ENCODE peak calls at places on chromosome 20, in five cellular contexts. D is ovary, U is Peyer's patch, R is AG04449, O is trophoblast cell. X is an unnamed sample.

GRCh38 chr20:41563087-41563486 is 55.1 kb downstream of the CHD6 start:
- DNase-seq in D (no peak), U (no peak), O (no peak), R (no peak), X (no peak)

GRCh38 chr20:14446446-14446845 is 109.0 kb upstream of the FLRT3 start:
- DNase-seq in U (no peak), R (no peak), D (no peak), O (no peak), X (no peak)

GRCh38 chr20:39025883-39026282 is 63.7 kb downstream of the DHX35 start:
- DNase-seq in O (no peak), D (no peak), R (no peak), U (no peak), X (no peak)

GRCh38 chr20:8291873-8292272 is 159.8 kb downstream of the PLCB1 start:
- DNase-seq in D (no peak), R (peak), O (no peak), U (no peak), X (no peak)

GRCh38 chr20:48197034-48197433 is 411.8 kb upstream of the SULF2 start:
- DNase-seq in U (no peak), O (no peak), R (no peak), D (no peak), X (no peak)

GRCh38 chr20:38534756-38535155 is 46.2 kb upstream of the ADIG start:
- DNase-seq in R (no peak), O (no peak), D (no peak), U (no peak), X (no peak)

GRCh38 chr20:51696304-51697118 is 71.7 kb downstream of the ATP9A start:
- DNase-seq in O (no peak), R (no peak), D (no peak), U (no peak), X (no peak)

GRCh38 chr20:38581013-38581412 is at the start of gene ADIG:
- DNase-seq in D (no peak), O (no peak), U (no peak), R (no peak), X (no peak)

GRCh38 chr20:23320317-23320716 is 30.3 kb upstream of the NXT1 start:
- DNase-seq in D (no peak), U (no peak), R (no peak), O (peak), X (no peak)

GRCh38 chr20:54165014-54165413 is 8.8 kb downstream of the CYP24A1 start:
- DNase-seq in D (no peak), O (no peak), R (no peak), U (no peak), X (no peak)

GRCh38 chr20:41734506-41734945 is 116.3 kb upstream of the CHD6 start:
- DNase-seq in D (no peak), U (peak), R (no peak), O (peak), X (no peak)

GRCh38 chr20:38685853-38686473 is 38.3 kb upstream of the SLC32A1 start:
- DNase-seq in O (peak), R (no peak), D (no peak), U (no peak), X (no peak)

GRCh38 chr20:19816386-19816785 is 58.3 kb downstream of the RIN2 start:
- DNase-seq in O (no peak), U (no peak), R (no peak), D (no peak), X (no peak)

GRCh38 chr20:33444797-33445560 is 1.4 kb upstream of the SNTA1 start:
- DNase-seq in U (peak), O (peak), R (no peak), D (no peak), X (no peak)

GRCh38 chr20:15637971-15638754 is 935.1 kb downstream of the KIF16B start:
- DNase-seq in R (no peak), U (no peak), O (no peak), D (no peak), X (no peak)

GRCh38 chr20:33490023-33490933 is at the start of gene CBFA2T2:
- DNase-seq in R (no peak), D (peak), U (peak), O (peak), X (peak)

GRCh38 chr20:52204136-52204535 is 12.6 kb upstream of the ZFP64 start:
- DNase-seq in D (no peak), U (no peak), O (no peak), R (no peak), X (no peak)

DNA sequence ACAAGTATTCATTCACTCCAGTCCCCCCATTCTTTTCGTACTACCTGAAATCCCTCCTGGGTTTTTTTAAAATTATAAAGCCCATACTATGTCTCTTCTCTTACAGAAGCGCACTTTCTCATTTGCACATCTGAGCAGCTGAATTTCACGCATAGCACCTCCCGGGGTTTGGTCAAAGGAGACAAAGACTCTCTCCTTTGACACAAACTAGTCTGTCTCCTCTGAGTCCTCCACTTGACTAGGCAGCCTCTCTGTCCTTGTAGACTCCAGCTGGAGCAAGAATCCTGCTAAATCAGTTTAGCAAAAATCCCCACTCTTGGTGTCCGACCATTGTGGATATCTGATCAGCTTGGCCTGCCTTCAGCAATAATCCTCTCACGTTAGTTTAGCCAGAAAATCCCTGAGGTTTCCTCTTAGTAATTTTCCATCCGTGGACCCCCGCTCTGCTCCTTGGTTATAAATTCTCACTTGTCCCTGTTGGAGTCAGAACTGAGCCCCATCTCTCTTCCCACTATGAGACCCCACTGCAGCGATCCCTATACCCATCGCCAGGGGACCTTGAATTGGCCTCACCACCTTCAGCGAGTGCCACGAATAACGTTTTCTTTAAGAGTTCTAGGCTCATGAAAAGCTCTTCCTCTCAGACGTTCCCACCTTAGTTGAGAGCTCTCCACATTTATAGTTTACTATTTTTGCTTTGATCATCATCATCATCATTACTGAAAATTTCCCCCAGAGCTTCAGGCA is 29.0 kb downstream of the PDYN start:
- DNase-seq in D (no peak), U (no peak), R (no peak), O (no peak), X (no peak)
- H3K4me3 ChIP-seq in D (no peak), U (no peak), R (peak), O (no peak), X (peak)

DNA sequence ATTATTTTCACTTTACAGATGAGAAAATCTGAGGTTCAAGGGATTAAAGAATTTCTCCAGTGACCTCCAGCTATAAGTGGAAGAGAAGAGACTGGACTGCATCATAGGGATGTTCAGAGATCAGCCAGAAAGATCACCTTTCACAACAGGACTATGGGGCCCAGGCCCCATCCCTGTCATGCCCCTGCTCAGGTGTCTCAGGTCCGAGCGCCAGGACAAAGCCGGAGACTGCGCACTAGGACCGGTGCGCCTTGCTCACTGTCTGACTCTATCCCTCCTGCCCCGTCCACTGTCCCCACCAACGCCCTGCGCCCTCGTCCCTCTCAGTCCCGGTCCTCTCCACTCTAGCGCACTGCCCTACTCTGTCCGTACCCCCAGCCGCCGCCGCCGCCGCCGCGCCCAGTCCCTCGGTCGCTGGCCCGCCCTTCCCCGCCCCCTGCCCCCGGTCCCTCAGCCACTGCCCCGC is 548 bp upstream of the RAD21L1 start:
- DNase-seq in U (no peak), R (no peak), D (no peak), O (no peak), X (no peak)
- H3K4me3 ChIP-seq in U (peak), R (peak), D (peak), O (peak), X (peak)

GRCh38 chr20:36184816-36185776 is 30.6 kb downstream of the EPB41L1 start:
- DNase-seq in D (no peak), U (no peak), O (no peak), R (no peak), X (no peak)
- H3K4me3 ChIP-seq in D (no peak), U (no peak), O (no peak), R (no peak), X (no peak)

DNA sequence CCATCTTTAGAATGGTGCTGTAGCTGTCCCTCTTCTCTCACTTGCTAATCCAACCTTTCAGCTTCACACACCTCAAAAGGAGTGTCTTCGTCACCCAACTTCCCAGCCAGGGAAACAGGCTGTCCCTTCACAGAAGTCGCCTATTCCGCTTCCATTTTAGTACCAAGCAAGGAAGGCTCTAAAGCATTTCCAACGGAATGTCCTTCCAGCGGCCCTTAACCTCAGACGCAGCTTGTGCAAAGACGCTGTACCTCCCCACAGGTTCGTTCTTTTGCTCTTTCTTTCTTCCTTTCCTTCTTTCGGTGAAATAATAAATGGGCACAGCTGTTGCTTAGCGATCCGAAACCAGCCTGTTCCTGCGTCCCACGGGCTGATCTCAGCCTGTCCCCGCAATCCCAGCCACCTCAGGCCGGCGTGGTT is 1.5 kb downstream of the PTPRT start:
- DNase-seq in D (no peak), O (no peak), U (no peak), R (no peak), X (no peak)
- H3K4me3 ChIP-seq in D (no peak), O (no peak), U (peak), R (no peak), X (no peak)

GRCh38 chr20:31715766-31716165 is 6.9 kb downstream of the BCL2L1 start:
- DNase-seq in O (no peak), R (no peak), U (no peak), D (no peak), X (no peak)
- H3K4me3 ChIP-seq in O (no peak), R (no peak), U (no peak), D (no peak), X (no peak)

DNA sequence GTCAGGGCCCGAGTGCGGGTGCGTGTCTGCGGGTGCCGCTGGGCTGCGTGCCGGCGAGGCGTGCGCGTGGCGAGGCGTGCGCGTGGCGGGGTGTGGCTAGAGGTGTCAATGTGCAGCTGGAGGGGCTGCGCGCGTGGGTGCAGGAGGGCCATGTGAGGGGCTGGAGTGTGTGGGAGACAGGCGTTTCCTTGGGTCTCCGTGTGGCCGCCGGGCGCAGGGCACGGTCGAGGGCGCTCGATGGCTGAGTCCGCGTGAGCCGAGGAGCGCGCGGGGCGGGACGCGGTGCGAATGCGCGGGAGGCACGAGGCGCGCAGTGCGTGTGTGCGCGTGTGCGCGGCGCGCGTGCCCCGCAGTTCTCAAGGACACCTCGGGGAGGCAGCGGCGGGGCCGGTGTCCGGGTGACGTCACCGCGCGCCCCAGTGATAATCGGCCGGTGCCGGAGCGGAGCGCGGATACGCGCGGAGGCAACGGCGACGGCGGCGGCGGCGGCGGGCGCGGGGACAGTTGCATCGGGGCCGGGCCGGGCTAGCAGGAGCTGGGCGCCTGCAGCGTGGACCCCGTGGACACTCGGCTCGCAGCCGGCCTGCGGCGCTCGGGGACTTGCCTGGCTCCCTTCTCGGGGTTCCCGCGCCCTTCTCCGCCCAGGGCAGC is 38.7 kb downstream of the YTHDF1 start:
- DNase-seq in O (no peak), U (no peak), R (no peak), D (no peak), X (no peak)
- H3K4me3 ChIP-seq in O (no peak), U (peak), R (no peak), D (no peak), X (no peak)

DNA sequence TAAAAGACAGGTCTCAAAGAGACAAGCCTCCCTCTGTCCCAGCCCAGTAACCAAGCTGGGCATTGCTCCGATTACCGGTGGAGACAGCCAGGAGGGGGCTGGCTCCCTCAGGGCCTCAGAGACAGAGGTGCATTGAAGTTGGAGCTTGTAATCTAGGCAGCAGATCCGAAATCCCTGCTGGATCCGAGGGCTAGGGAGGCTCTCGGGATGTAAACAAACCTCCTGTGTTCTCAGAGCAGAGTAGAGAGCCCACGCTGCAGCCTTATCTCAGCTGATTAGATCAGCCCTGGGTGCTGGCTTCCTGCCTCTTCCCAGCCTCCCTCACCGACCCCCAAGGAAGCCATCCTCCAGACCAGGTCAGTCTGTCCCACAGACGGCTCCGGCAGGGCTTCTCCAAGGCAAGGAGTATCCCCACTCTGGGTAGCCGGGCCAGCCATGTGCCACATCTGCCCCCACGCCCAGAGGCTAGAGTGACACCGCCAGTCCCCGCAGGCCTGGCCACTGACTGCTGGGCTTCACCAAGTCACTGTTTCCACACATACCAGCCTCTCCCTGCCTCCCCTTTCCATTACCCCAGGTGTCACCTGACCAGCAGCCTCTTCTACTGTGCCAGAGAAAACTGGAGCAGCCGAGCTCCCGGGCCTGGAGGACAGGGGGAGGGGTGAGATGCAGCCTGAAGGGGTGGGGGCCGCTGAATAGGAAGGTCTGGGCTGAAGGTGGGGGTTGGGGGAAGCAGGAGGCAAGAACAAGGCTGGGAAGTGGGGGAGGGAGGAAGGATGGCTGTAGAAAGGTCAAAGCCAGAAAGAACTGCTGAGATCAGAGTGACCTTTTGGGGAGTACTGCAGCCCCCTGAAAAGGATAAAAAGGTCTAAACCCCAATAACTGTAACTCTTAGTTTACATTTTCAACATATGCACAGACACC is 6.0 kb downstream of the SDC4 start:
- DNase-seq in R (no peak), D (peak), U (peak), O (peak), X (no peak)
- H3K4me3 ChIP-seq in R (peak), D (peak), U (peak), O (no peak), X (no peak)